ENCODE peak calls at places on chromosome 20, in four cellular contexts. R is colonic mucosa, H is endodermal cell, X is foreskin fibroblast. F is an unnamed sample.

GRCh38 chr20:62628691-62629090 is 13.6 kb upstream of the SLCO4A1 start:
- DNase-seq in R (no peak), H (peak; percentile 87), X (no peak), F (no peak)

GRCh38 chr20:62959101-62959971 is 6.8 kb downstream of the SLC17A9 start:
- DNase-seq in R (no peak), H (no peak), X (no peak), F (no peak)

GRCh38 chr20:3586111-3586510 is 77.1 kb downstream of the GFRA4 start:
- DNase-seq in R (no peak), H (no peak), X (no peak), F (no peak)

GRCh38 chr20:14304466-14304865 is 32.9 kb downstream of the FLRT3 start:
- DNase-seq in R (no peak), H (no peak), X (no peak), F (no peak)

GRCh38 chr20:10551732-10552724 is 116.9 kb downstream of the SLX4IP start:
- DNase-seq in R (no peak), H (peak; percentile 78), X (peak; percentile 23), F (peak; percentile 19)

GRCh38 chr20:48578397-48579098 is 249.3 kb downstream of the PREX1 start:
- DNase-seq in R (no peak), H (no peak), X (no peak), F (no peak)

GRCh38 chr20:19791887-19792286 is 33.8 kb downstream of the RIN2 start:
- DNase-seq in R (no peak), H (no peak), X (no peak), F (no peak)

GRCh38 chr20:4592316-4593148 is 129.2 kb upstream of the PRND start:
- DNase-seq in R (peak; percentile 31), H (peak; percentile 88), X (peak; percentile 77), F (peak; percentile 29)

GRCh38 chr20:61295726-61296628 is 43.9 kb downstream of the CDH4 start:
- DNase-seq in R (no peak), H (peak; percentile 57), X (no peak), F (no peak)

GRCh38 chr20:23161968-23162696 is 76.0 kb upstream of the CD93 start:
- DNase-seq in R (peak; percentile 90), H (no peak), X (peak; percentile 52), F (peak; percentile 72)

GRCh38 chr20:59821201-59821600 is 112.2 kb downstream of the SYCP2 start:
- DNase-seq in R (peak; percentile 9), H (no peak), X (no peak), F (no peak)

GRCh38 chr20:50724851-50725721 is 6.3 kb upstream of the PARD6B start:
- DNase-seq in R (peak; percentile 43), H (peak; percentile 75), X (peak; percentile 97), F (peak; percentile 89)

GRCh38 chr20:843908-844307 is 10.4 kb downstream of the FAM110A start:
- DNase-seq in R (peak; percentile 64), H (no peak), X (no peak), F (no peak)

GRCh38 chr20:840503-840857 is 7.0 kb downstream of the FAM110A start:
- DNase-seq in R (no peak), H (no peak), X (no peak), F (no peak)

GRCh38 chr20:841568-842546 is 8.3 kb downstream of the FAM110A start:
- DNase-seq in R (peak; percentile 87), H (peak; percentile 85), X (no peak), F (no peak)

GRCh38 chr20:840858-841567 is 7.5 kb downstream of the FAM110A start:
- DNase-seq in R (peak; percentile 76), H (peak; percentile 79), X (peak; percentile 29), F (no peak)

GRCh38 chr20:842547-842940 is 9.0 kb downstream of the FAM110A start:
- DNase-seq in R (no peak), H (no peak), X (no peak), F (no peak)
- H3K4me3 ChIP-seq in R (no peak overlapping the region), H (peak overlapping the region; percentile 79), X (no peak overlapping the region), F (no peak overlapping the region)

GRCh38 chr20:33444797-33445560 is 1.4 kb upstream of the SNTA1 start:
- DNase-seq in R (peak; percentile 32), H (peak; percentile 77), X (peak; percentile 41), F (no peak)
- TF ChIP-seq CTCF in R (no peak), H (peak; percentile 58), X (no peak), F (no peak)

DNA sequence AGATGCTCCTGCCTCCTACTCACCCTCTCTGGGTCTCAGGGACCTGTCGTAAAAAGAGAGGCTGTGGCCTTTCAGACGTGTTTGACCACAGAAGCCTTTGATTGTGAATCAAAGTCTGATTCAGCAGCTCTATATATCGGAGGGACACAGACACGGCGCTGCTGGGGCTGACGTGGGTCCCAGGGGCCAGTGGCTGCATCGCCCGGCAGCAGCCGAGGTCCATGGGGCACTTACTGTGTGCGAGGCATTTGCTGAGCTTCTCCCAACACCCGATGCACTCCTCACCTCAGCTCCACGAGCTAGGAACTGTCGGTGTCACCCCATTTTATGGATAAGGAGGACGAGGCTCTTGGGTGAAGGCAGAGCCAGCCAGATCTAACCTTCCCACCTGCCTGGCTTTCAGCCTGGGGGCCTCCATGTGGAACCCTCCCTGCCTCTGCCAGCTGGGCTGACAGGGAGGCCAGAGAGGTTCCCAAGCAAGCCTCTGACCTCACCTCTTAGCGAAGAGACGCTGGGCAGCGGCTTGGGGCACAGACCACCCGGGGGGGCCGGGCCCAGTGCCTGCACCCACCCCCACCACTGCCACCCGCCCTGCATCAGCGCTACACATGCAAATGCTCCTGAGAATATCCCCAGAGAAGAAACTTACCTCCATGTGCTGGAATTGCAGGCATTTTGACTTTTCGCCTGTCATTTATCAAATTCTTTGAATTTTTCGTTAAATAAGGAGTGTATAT is 19.9 kb downstream of the PMEPA1 start:
- DNase-seq in R (no peak), H (no peak), X (no peak), F (no peak)
- H3K4me3 ChIP-seq in R (no peak overlapping the region), H (no peak overlapping the region), X (no peak overlapping the region), F (no peak overlapping the region)

DNA sequence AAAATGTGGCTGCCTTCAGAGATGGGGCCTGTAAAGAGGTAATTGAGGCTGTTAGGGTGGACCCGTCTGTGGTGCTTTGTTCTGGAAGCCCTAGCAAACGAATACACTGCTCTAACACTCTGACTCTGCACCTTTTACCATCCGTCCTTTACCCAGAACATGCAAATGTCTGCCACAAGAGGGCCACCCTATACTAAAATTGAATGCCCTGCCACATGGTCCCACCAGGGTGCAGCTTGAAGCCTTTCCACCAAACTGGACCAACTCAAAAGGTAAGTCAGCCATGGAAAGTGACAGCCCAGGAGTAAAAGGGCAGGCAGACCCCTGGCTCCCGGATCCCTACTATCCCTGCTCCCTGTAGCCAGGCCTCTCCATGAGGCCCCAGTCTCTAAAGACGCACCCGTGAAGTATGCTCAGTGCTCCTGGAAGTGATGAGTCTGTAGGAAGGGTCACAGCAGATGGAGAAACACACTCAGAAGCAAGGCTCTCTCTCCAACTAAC is 5.8 kb upstream of the BFSP1 start:
- DNase-seq in R (peak; percentile 79), H (peak; percentile 94), X (peak; percentile 88), F (peak; percentile 82)
- TF ChIP-seq CTCF in R (peak; percentile 81), H (peak; percentile 97), X (peak; percentile 97), F (peak; percentile 84)

DNA sequence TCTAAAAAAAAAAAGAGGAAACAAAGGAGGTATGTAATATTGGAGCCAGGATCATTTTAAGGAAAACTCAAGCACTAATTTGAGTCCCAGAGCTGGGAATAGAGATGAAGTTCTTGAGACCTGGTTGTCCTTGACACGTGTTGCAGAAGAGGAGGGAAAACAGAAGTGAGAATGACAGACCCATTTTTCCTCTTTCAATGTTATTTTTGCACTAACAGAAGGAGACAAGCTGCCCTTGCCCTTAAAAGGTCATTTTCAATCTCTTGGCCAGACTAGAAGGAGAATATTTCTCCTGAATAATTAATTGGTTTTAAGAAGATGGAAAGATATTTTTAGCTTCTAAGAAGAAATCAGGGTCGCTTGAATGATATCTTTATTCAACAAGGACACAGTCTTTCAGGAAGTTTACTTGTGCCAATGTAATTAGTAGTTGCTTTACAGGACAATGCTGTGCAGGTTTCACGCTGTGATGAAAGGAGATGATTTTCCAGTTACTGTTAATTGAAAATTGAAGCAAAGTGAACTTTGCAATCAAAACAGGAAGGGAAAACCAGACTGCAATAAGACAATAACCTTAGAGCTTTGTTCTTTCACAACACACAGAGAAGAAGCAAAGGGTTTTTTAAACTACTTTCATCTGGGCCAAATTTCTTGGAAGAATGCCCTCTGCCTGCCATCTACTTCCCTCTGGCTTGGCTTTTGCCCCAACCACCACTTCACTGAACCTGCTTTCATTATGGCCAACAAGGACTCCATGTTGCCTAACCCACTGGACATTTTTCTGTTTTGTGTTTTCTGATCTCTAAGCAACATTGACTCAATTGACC is 107.8 kb upstream of the SHLD1 start:
- DNase-seq in R (peak; percentile 49), H (no peak), X (peak; percentile 65), F (peak; percentile 51)
- H3K4me3 ChIP-seq in R (no peak overlapping the region), H (no peak overlapping the region), X (no peak overlapping the region), F (no peak overlapping the region)

GRCh38 chr20:35269055-35269781 is 8.7 kb downstream of the MMP24OS start:
- DNase-seq in R (peak; percentile 71), H (peak; percentile 96), X (peak; percentile 82), F (peak; percentile 56)
- TF ChIP-seq CTCF in R (peak; percentile 64), H (peak; percentile 96), X (peak; percentile 87), F (peak; percentile 86)

GRCh38 chr20:2297352-2297717 is 1.5 kb downstream of the TGM3 start:
- DNase-seq in R (no peak), H (peak; percentile 71), X (no peak), F (peak; percentile 4)
- H3K4me3 ChIP-seq in R (no peak overlapping the region), H (peak overlapping the region; percentile 10), X (no peak overlapping the region), F (no peak overlapping the region)

GRCh38 chr20:15848126-15848525 is 725.1 kb downstream of the KIF16B start:
- DNase-seq in R (no peak), H (no peak), X (no peak), F (no peak)

GRCh38 chr20:15846446-15846845 is 726.8 kb downstream of the KIF16B start:
- DNase-seq in R (no peak), H (no peak), X (no peak), F (no peak)

GRCh38 chr20:15838466-15838865 is 734.8 kb downstream of the KIF16B start:
- DNase-seq in R (no peak), H (no peak), X (no peak), F (no peak)

GRCh38 chr20:15847415-15847814 is 725.8 kb downstream of the KIF16B start:
- DNase-seq in R (no peak), H (no peak), X (no peak), F (no peak)

GRCh38 chr20:15842872-15843271 is 730.4 kb downstream of the KIF16B start:
- DNase-seq in R (no peak), H (no peak), X (no peak), F (no peak)
- TF ChIP-seq CTCF in R (no peak), H (peak; percentile 59), X (no peak), F (no peak)